ENCODE peak calls at places on chromosomes 3 and 15, in four cellular contexts. One of them, this sample, is unnamed.
A peak's percentile ranks its signal among the peaks of the same experiment; 100 is the strongest.

GRCh38 chr15:83206971-83207621 is 527 bp downstream of the HDGFL3 start:
- DNase-seq in AG09319: no peak
- DNase-seq in Panc1: no peak
- DNase-seq in endothelial cell: peak; percentile 63
- DNase-seq in this sample: no peak

GRCh38 chr3:155805204-155805801 is 775 bp downstream of the C3orf33 start:
- DNase-seq in AG09319: no peak
- DNase-seq in Panc1: no peak
- DNase-seq in endothelial cell: no peak
- DNase-seq in this sample: no peak

GRCh38 chr3:146274833-146275232 is 23.9 kb upstream of the PLSCR4 start:
- DNase-seq in AG09319: peak; percentile 54
- DNase-seq in Panc1: no peak
- DNase-seq in endothelial cell: no peak
- DNase-seq in this sample: no peak

GRCh38 chr3:124823648-124824047 is 63.5 kb downstream of the ITGB5 start:
- DNase-seq in AG09319: no peak
- DNase-seq in Panc1: no peak
- DNase-seq in endothelial cell: no peak
- DNase-seq in this sample: no peak

GRCh38 chr15:77568960-77569646 is 63.6 kb downstream of the LINGO1 start:
- DNase-seq in AG09319: no peak
- DNase-seq in Panc1: no peak
- DNase-seq in endothelial cell: no peak
- DNase-seq in this sample: no peak

GRCh38 chr15:75696303-75696657 is 16.4 kb downstream of the CSPG4 start:
- DNase-seq in AG09319: no peak
- DNase-seq in Panc1: no peak
- DNase-seq in endothelial cell: no peak
- DNase-seq in this sample: no peak

GRCh38 chr15:41904487-41905359 is 10.9 kb upstream of the SPTBN5 start:
- DNase-seq in AG09319: no peak
- DNase-seq in Panc1: peak; percentile 54
- DNase-seq in endothelial cell: peak; percentile 78
- DNase-seq in this sample: peak; percentile 64

GRCh38 chr15:44101286-44101685 is 93.8 kb downstream of the FRMD5 start:
- DNase-seq in AG09319: no peak
- DNase-seq in Panc1: no peak
- DNase-seq in endothelial cell: no peak
- DNase-seq in this sample: no peak

GRCh38 chr3:98259707-98260106 is 4.3 kb upstream of the OR5H6 start:
- DNase-seq in AG09319: no peak
- DNase-seq in Panc1: no peak
- DNase-seq in endothelial cell: no peak
- DNase-seq in this sample: no peak

GRCh38 chr3:143344516-143345165 is 225.1 kb downstream of the CHST2 start:
- DNase-seq in AG09319: no peak
- DNase-seq in Panc1: no peak
- DNase-seq in endothelial cell: no peak
- DNase-seq in this sample: no peak

GRCh38 chr3:8525893-8526292 is 24.3 kb downstream of the LMCD1 start:
- DNase-seq in AG09319: no peak
- DNase-seq in Panc1: no peak
- DNase-seq in endothelial cell: no peak
- DNase-seq in this sample: no peak

GRCh38 chr15:70906842-70907241 is 14.2 kb downstream of the LRRC49 start:
- DNase-seq in AG09319: no peak
- DNase-seq in Panc1: no peak
- DNase-seq in endothelial cell: no peak
- DNase-seq in this sample: no peak

GRCh38 chr15:69225355-69226027 is 65.1 kb downstream of the GLCE start:
- DNase-seq in AG09319: peak; percentile 5
- DNase-seq in Panc1: no peak
- DNase-seq in endothelial cell: no peak
- DNase-seq in this sample: no peak

GRCh38 chr3:127628788-127629456 is at the start of gene PODXL2:
- DNase-seq in AG09319: peak; percentile 12
- DNase-seq in Panc1: no peak
- DNase-seq in endothelial cell: peak; percentile 57
- DNase-seq in this sample: peak; percentile 41

GRCh38 chr3:97882975-97883598 is 61.3 kb downstream of the CRYBG3 start:
- DNase-seq in AG09319: no peak
- DNase-seq in Panc1: no peak
- DNase-seq in endothelial cell: no peak
- DNase-seq in this sample: no peak

GRCh38 chr15:82108489-82109078 is 62.8 kb upstream of the MEX3B start:
- DNase-seq in AG09319: no peak
- DNase-seq in Panc1: peak; percentile 51
- DNase-seq in endothelial cell: peak; percentile 89
- DNase-seq in this sample: peak; percentile 57

GRCh38 chr15:34993877-34994276 is 5.8 kb upstream of the ZNF770 start:
- DNase-seq in AG09319: no peak
- DNase-seq in Panc1: no peak
- DNase-seq in endothelial cell: no peak
- DNase-seq in this sample: no peak

GRCh38 chr3:189186093-189186492 is 14.3 kb downstream of the TPRG1 start:
- DNase-seq in AG09319: no peak
- DNase-seq in Panc1: no peak
- DNase-seq in endothelial cell: no peak
- DNase-seq in this sample: no peak

GRCh38 chr3:173843060-173843459 is 445.5 kb downstream of the NLGN1 start:
- DNase-seq in AG09319: no peak
- DNase-seq in Panc1: no peak
- DNase-seq in endothelial cell: no peak
- DNase-seq in this sample: no peak

GRCh38 chr15:80087104-80087503 is 27.6 kb downstream of the ZFAND6 start:
- DNase-seq in AG09319: no peak
- DNase-seq in Panc1: no peak
- DNase-seq in endothelial cell: no peak
- DNase-seq in this sample: no peak

GRCh38 chr3:128197855-128198254 is 44.6 kb downstream of the EEFSEC start:
- DNase-seq in AG09319: no peak
- DNase-seq in Panc1: no peak
- DNase-seq in endothelial cell: no peak
- DNase-seq in this sample: no peak

GRCh38 chr3:128404276-128405062 is 62.2 kb downstream of the DNAJB8 start:
- DNase-seq in AG09319: no peak
- DNase-seq in Panc1: no peak
- DNase-seq in endothelial cell: no peak
- DNase-seq in this sample: no peak

GRCh38 chr15:100713163-100713867 is 110.9 kb downstream of the ASB7 start:
- DNase-seq in AG09319: no peak
- DNase-seq in Panc1: peak; percentile 20
- DNase-seq in endothelial cell: no peak
- DNase-seq in this sample: no peak

GRCh38 chr3:79767194-79767952 is 425 bp downstream of the ROBO1 start:
- DNase-seq in AG09319: no peak
- DNase-seq in Panc1: no peak
- DNase-seq in endothelial cell: peak; percentile 32
- DNase-seq in this sample: no peak

GRCh38 chr3:40920041-40920440 is 279.3 kb upstream of the CTNNB1 start:
- DNase-seq in AG09319: no peak
- DNase-seq in Panc1: no peak
- DNase-seq in endothelial cell: no peak
- DNase-seq in this sample: no peak

DNA sequence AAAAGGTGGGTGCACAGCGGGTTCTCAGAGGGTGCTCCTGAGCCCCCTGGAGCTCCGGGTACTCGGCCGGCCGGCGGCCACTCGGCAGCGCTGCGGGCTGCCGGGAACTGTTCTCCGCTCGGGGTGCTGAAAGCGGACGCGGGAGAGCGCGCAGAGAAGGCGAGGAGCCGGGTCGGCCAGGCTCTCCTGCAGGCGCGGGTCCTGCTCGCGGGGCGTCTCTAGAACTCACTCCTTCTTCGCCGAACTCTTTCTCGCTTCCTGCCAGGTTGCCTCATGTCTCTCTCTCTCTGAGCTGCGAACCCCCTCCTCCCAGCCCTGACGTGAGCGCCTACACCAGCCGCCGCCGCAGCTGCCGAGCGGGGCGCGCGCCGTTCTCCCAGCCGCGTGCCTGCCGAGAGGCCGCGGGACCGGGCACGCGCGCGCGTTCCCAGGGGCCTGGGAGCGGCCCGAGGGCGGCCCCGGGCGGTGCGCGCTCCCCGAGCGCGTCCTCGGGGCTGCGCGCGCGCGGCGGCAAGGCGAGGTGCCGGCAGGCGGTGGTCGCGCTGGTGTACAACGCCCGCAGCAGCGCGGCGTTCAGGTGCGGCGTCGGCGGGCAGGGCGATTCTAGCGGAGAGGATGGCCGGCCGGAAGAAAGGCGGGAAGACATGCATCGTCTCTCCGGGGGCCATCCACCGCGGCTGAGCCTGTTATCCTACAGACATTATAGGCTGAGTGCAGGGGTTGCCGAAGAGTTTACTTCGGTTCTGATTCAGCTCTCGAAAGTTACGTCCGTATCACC is at the start of gene PEX5L:
- DNase-seq in AG09319: no peak
- DNase-seq in Panc1: no peak
- DNase-seq in endothelial cell: peak; percentile 92
- DNase-seq in this sample: no peak
- TF ChIP-seq CTCF in AG09319: no peak
- TF ChIP-seq CTCF in Panc1: no peak
- TF ChIP-seq CTCF in endothelial cell: no peak
- TF ChIP-seq CTCF in this sample: no peak

GRCh38 chr15:85412956-85413854 is 32.8 kb downstream of the AKAP13 start:
- DNase-seq in AG09319: peak; percentile 18
- DNase-seq in Panc1: peak; percentile 97
- DNase-seq in endothelial cell: peak; percentile 11
- DNase-seq in this sample: peak; percentile 60
- TF ChIP-seq CTCF in AG09319: no peak
- TF ChIP-seq CTCF in Panc1: no peak
- TF ChIP-seq CTCF in endothelial cell: no peak
- TF ChIP-seq CTCF in this sample: no peak

GRCh38 chr15:93046721-93047120 is 42.3 kb downstream of the RGMA start:
- DNase-seq in AG09319: no peak
- DNase-seq in Panc1: no peak
- DNase-seq in endothelial cell: no peak
- DNase-seq in this sample: no peak
- TF ChIP-seq CTCF in AG09319: no peak
- TF ChIP-seq CTCF in Panc1: no peak
- TF ChIP-seq CTCF in endothelial cell: no peak
- TF ChIP-seq CTCF in this sample: no peak

DNA sequence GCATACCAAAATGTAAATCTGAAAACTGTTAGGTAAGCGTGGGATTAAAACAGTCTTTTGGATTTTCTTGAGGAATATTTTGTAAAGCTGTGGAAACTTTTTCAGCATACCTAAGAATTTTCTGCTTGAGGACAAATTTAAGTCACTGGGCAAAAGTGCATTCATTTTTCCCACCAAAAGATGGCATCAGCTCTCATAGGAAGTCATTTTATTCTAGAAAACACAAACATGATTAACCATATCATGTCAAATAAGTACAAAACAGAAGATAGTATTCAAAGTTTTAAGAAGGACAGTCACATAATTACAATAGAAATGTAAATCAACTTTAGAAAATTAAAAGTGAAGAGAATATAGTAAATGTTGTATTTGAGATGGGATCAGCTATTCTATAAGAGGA is 63.5 kb downstream of the SLC49A4 start:
- DNase-seq in AG09319: no peak
- DNase-seq in Panc1: peak; percentile 17
- DNase-seq in endothelial cell: no peak
- DNase-seq in this sample: no peak
- TF ChIP-seq CTCF in AG09319: peak; percentile 47
- TF ChIP-seq CTCF in Panc1: peak; percentile 62
- TF ChIP-seq CTCF in endothelial cell: no peak
- TF ChIP-seq CTCF in this sample: no peak

DNA sequence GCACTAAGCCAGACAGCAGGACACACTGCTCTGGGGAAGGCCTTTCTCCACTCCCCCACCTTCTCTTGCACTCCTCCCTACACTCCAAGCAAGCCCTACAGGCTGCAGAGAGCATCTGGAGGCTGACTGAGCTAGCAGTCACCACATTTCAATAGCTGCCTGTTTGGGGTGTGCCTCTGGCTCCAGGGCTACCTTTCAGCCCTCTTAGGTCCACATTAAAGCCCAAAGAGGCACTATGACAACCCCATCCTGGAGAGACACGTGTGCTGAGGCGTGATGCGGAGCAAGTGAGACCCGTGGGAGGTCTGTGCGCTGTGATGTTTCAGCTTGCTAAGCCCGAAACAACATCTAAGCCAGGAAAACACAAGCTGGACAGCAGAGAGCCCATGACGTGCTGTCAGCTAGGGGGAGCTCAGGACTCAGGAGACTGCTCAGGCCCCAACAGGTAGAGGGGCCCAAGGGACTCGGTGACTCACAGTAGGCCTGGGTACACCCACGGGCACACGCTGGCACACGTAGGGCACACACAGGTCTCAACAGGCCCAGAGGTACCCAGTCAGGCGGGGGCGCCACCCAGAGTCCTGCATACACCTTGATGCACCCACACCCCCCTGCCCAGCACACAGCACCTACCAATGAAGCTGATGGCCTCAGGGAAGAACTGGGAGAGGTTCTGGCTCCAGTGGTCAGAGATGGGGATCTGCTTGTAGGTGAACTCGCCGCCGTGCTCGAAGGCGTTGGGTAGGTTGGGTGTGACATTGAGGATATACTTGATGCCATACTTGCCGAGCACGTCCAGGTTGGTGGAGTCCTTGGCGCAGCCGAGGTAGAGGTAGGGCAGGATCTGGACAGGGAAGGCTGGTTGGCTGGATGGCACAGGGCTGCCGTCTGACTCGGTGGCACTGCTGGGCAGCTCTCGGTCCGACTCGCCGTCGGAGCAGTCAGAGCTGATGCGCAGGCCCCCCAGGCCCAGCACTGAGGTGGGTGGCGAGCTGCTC is 2.8 kb downstream of the DUSP7 start:
- DNase-seq in AG09319: no peak
- DNase-seq in Panc1: no peak
- DNase-seq in endothelial cell: peak; percentile 26
- DNase-seq in this sample: peak; percentile 30
- TF ChIP-seq CTCF in AG09319: peak; percentile 26
- TF ChIP-seq CTCF in Panc1: peak; percentile 70
- TF ChIP-seq CTCF in endothelial cell: no peak
- TF ChIP-seq CTCF in this sample: no peak

GRCh38 chr3:194009892-194010533 is 125.9 kb upstream of the HES1 start:
- DNase-seq in AG09319: no peak
- DNase-seq in Panc1: no peak
- DNase-seq in endothelial cell: no peak
- DNase-seq in this sample: no peak

GRCh38 chr3:194003128-194004057 is 132.6 kb upstream of the HES1 start:
- DNase-seq in AG09319: peak; percentile 69
- DNase-seq in Panc1: peak; percentile 71
- DNase-seq in endothelial cell: peak; percentile 50
- DNase-seq in this sample: no peak

GRCh38 chr3:194007598-194008337 is 128.2 kb upstream of the HES1 start:
- DNase-seq in AG09319: no peak
- DNase-seq in Panc1: no peak
- DNase-seq in endothelial cell: no peak
- DNase-seq in this sample: no peak

GRCh38 chr3:194009019-194009418 is 126.9 kb upstream of the HES1 start:
- DNase-seq in AG09319: no peak
- DNase-seq in Panc1: no peak
- DNase-seq in endothelial cell: no peak
- DNase-seq in this sample: no peak

GRCh38 chr3:194006102-194006501 is 129.8 kb upstream of the HES1 start:
- DNase-seq in AG09319: no peak
- DNase-seq in Panc1: no peak
- DNase-seq in endothelial cell: no peak
- DNase-seq in this sample: no peak
- TF ChIP-seq CTCF in AG09319: no peak
- TF ChIP-seq CTCF in Panc1: no peak
- TF ChIP-seq CTCF in endothelial cell: no peak
- TF ChIP-seq CTCF in this sample: no peak

This sample was measured in CD4-positive, alpha-beta T cell.